ENCODE peak calls at places on chromosomes 1 and 21, in seven cellular contexts. One of them, this sample, is unnamed.

GRCh38 chr1:8349961-8350360 is 32.0 kb downstream of the SLC45A1 start:
- DNase-seq in A549: no peak
- DNase-seq in left ventricle myocardium inferior: peak; percentile 66
- DNase-seq in breast epithelium: no peak
- DNase-seq in colonic mucosa: no peak
- DNase-seq in osteoblast: peak; percentile 88
- DNase-seq in heart right ventricle: peak; percentile 59
- DNase-seq in this sample: no peak

GRCh38 chr1:34013958-34014737 is 150.3 kb downstream of the HMGB4 start:
- DNase-seq in left ventricle myocardium inferior: peak; percentile 31
- DNase-seq in breast epithelium: no peak
- DNase-seq in colonic mucosa: peak; percentile 22
- DNase-seq in A549: peak; percentile 4
- DNase-seq in osteoblast: no peak
- DNase-seq in heart right ventricle: peak; percentile 33
- DNase-seq in this sample: no peak

GRCh38 chr1:153119491-153119971 is 6.2 kb upstream of the SPRR2F start:
- DNase-seq in left ventricle myocardium inferior: no peak
- DNase-seq in breast epithelium: no peak
- DNase-seq in osteoblast: no peak
- DNase-seq in A549: no peak
- DNase-seq in heart right ventricle: no peak
- DNase-seq in colonic mucosa: no peak
- DNase-seq in this sample: no peak

GRCh38 chr1:220121791-220122530 is 28.0 kb downstream of the IARS2 start:
- DNase-seq in heart right ventricle: no peak
- DNase-seq in osteoblast: peak; percentile 47
- DNase-seq in left ventricle myocardium inferior: no peak
- DNase-seq in colonic mucosa: peak; percentile 48
- DNase-seq in breast epithelium: no peak
- DNase-seq in A549: peak; percentile 37
- DNase-seq in this sample: peak; percentile 96

GRCh38 chr1:111216751-111217150 is 10.8 kb upstream of the CHI3L2 start:
- DNase-seq in colonic mucosa: no peak
- DNase-seq in left ventricle myocardium inferior: no peak
- DNase-seq in A549: no peak
- DNase-seq in breast epithelium: no peak
- DNase-seq in osteoblast: no peak
- DNase-seq in heart right ventricle: no peak
- DNase-seq in this sample: no peak

GRCh38 chr21:21018841-21019240 is 20.6 kb downstream of the NCAM2 start:
- DNase-seq in breast epithelium: no peak
- DNase-seq in osteoblast: peak; percentile 0
- DNase-seq in A549: no peak
- DNase-seq in left ventricle myocardium inferior: no peak
- DNase-seq in heart right ventricle: no peak
- DNase-seq in colonic mucosa: no peak
- DNase-seq in this sample: no peak

GRCh38 chr1:64861611-64862010 is 104.7 kb downstream of the JAK1 start:
- DNase-seq in A549: peak; percentile 28
- DNase-seq in colonic mucosa: no peak
- DNase-seq in osteoblast: no peak
- DNase-seq in heart right ventricle: no peak
- DNase-seq in breast epithelium: no peak
- DNase-seq in left ventricle myocardium inferior: no peak
- DNase-seq in this sample: peak; percentile 25

GRCh38 chr1:37692834-37693175 is 489 bp downstream of the CDCA8 start:
- DNase-seq in A549: no peak
- DNase-seq in breast epithelium: no peak
- DNase-seq in heart right ventricle: no peak
- DNase-seq in left ventricle myocardium inferior: no peak
- DNase-seq in osteoblast: no peak
- DNase-seq in colonic mucosa: no peak
- DNase-seq in this sample: no peak

GRCh38 chr1:162536511-162536910 is 25.0 kb upstream of the UAP1 start:
- DNase-seq in left ventricle myocardium inferior: no peak
- DNase-seq in colonic mucosa: no peak
- DNase-seq in heart right ventricle: no peak
- DNase-seq in osteoblast: peak; percentile 82
- DNase-seq in A549: peak; percentile 4
- DNase-seq in breast epithelium: no peak
- DNase-seq in this sample: no peak

GRCh38 chr1:8813016-8813763 is 4.2 kb downstream of the RERE start:
- DNase-seq in breast epithelium: no peak
- DNase-seq in A549: no peak
- DNase-seq in left ventricle myocardium inferior: no peak
- DNase-seq in osteoblast: peak; percentile 62
- DNase-seq in heart right ventricle: no peak
- DNase-seq in colonic mucosa: no peak
- DNase-seq in this sample: no peak

GRCh38 chr1:98048234-98048633 is 127.4 kb upstream of the DPYD start:
- DNase-seq in heart right ventricle: peak; percentile 77
- DNase-seq in A549: peak; percentile 58
- DNase-seq in colonic mucosa: peak; percentile 69
- DNase-seq in osteoblast: peak; percentile 93
- DNase-seq in left ventricle myocardium inferior: peak; percentile 76
- DNase-seq in breast epithelium: peak; percentile 35
- DNase-seq in this sample: peak; percentile 66

GRCh38 chr1:172040466-172040865 is 199.2 kb downstream of the DNM3 start:
- DNase-seq in colonic mucosa: no peak
- DNase-seq in osteoblast: no peak
- DNase-seq in left ventricle myocardium inferior: no peak
- DNase-seq in breast epithelium: no peak
- DNase-seq in heart right ventricle: no peak
- DNase-seq in A549: peak; percentile 38
- DNase-seq in this sample: no peak

GRCh38 chr1:54462597-54463258 is 56.5 kb upstream of the SSBP3 start:
- DNase-seq in breast epithelium: no peak
- DNase-seq in osteoblast: no peak
- DNase-seq in heart right ventricle: no peak
- DNase-seq in A549: no peak
- DNase-seq in left ventricle myocardium inferior: no peak
- DNase-seq in colonic mucosa: no peak
- DNase-seq in this sample: no peak

GRCh38 chr1:121518726-121519041 is 333.9 kb downstream of the SRGAP2C start:
- DNase-seq in breast epithelium: no peak
- DNase-seq in colonic mucosa: no peak
- DNase-seq in left ventricle myocardium inferior: no peak
- DNase-seq in heart right ventricle: no peak
- DNase-seq in osteoblast: peak; percentile 42
- DNase-seq in A549: no peak
- DNase-seq in this sample: no peak
- H3K4me3 ChIP-seq in breast epithelium: peak overlapping the region; percentile 61
- H3K4me3 ChIP-seq in colonic mucosa: peak overlapping the region; percentile 31
- H3K4me3 ChIP-seq in left ventricle myocardium inferior: peak overlapping the region; percentile 56
- H3K4me3 ChIP-seq in heart right ventricle: peak overlapping the region; percentile 51
- H3K4me3 ChIP-seq in osteoblast: peak overlapping the region; percentile 63
- H3K4me3 ChIP-seq in A549: peak overlapping the region; percentile 83
- H3K4me3 ChIP-seq in this sample: peak overlapping the region; percentile 50

GRCh38 chr1:10672376-10673050 is 123.9 kb downstream of the CASZ1 start:
- DNase-seq in A549: no peak
- DNase-seq in breast epithelium: no peak
- DNase-seq in left ventricle myocardium inferior: no peak
- DNase-seq in osteoblast: no peak
- DNase-seq in heart right ventricle: no peak
- DNase-seq in colonic mucosa: no peak
- DNase-seq in this sample: no peak

GRCh38 chr1:10673305-10673704 is 123.1 kb downstream of the CASZ1 start:
- DNase-seq in breast epithelium: no peak
- DNase-seq in osteoblast: no peak
- DNase-seq in heart right ventricle: no peak
- DNase-seq in A549: no peak
- DNase-seq in colonic mucosa: no peak
- DNase-seq in left ventricle myocardium inferior: no peak
- DNase-seq in this sample: no peak

GRCh38 chr1:10671090-10671489 is 125.4 kb downstream of the CASZ1 start:
- DNase-seq in left ventricle myocardium inferior: no peak
- DNase-seq in colonic mucosa: no peak
- DNase-seq in heart right ventricle: no peak
- DNase-seq in A549: no peak
- DNase-seq in breast epithelium: no peak
- DNase-seq in osteoblast: no peak
- DNase-seq in this sample: no peak

GRCh38 chr1:10670190-10670589 is 126.3 kb downstream of the CASZ1 start:
- DNase-seq in left ventricle myocardium inferior: no peak
- DNase-seq in A549: no peak
- DNase-seq in colonic mucosa: no peak
- DNase-seq in heart right ventricle: no peak
- DNase-seq in osteoblast: no peak
- DNase-seq in breast epithelium: no peak
- DNase-seq in this sample: no peak

GRCh38 chr1:10671551-10672375 is 124.7 kb downstream of the CASZ1 start:
- DNase-seq in left ventricle myocardium inferior: no peak
- DNase-seq in A549: no peak
- DNase-seq in osteoblast: no peak
- DNase-seq in breast epithelium: no peak
- DNase-seq in colonic mucosa: no peak
- DNase-seq in heart right ventricle: no peak
- DNase-seq in this sample: no peak
- H3K4me1 ChIP-seq in left ventricle myocardium inferior: peaks cover 99% of the 10 kb centered on the region
- H3K4me1 ChIP-seq in A549: no peaks in the 10 kb centered on the region
- H3K4me1 ChIP-seq in osteoblast: no peaks in the 10 kb centered on the region
- H3K4me1 ChIP-seq in breast epithelium: peaks cover 5% of the 10 kb centered on the region
- H3K4me1 ChIP-seq in colonic mucosa: peaks cover 21% of the 10 kb centered on the region
- H3K4me1 ChIP-seq in heart right ventricle: peaks cover 16% of the 10 kb centered on the region
- H3K4me1 ChIP-seq in this sample: no peaks in the 10 kb centered on the region

GRCh38 chr1:93681549-93682412 is at the start of gene BCAR3:
- DNase-seq in osteoblast: peak; percentile 94
- DNase-seq in breast epithelium: peak; percentile 66
- DNase-seq in left ventricle myocardium inferior: peak; percentile 83
- DNase-seq in colonic mucosa: peak; percentile 71
- DNase-seq in heart right ventricle: peak; percentile 82
- DNase-seq in A549: peak; percentile 70
- DNase-seq in this sample: peak; percentile 64

GRCh38 chr1:93679546-93679945 is 2.1 kb downstream of the BCAR3 start:
- DNase-seq in left ventricle myocardium inferior: no peak
- DNase-seq in colonic mucosa: no peak
- DNase-seq in heart right ventricle: no peak
- DNase-seq in osteoblast: peak; percentile 60
- DNase-seq in A549: no peak
- DNase-seq in breast epithelium: no peak
- DNase-seq in this sample: no peak

GRCh38 chr1:93680121-93681094 is 1.2 kb downstream of the BCAR3 start:
- DNase-seq in osteoblast: peak; percentile 97
- DNase-seq in A549: peak; percentile 90
- DNase-seq in breast epithelium: peak; percentile 88
- DNase-seq in colonic mucosa: peak; percentile 91
- DNase-seq in left ventricle myocardium inferior: peak; percentile 86
- DNase-seq in heart right ventricle: peak; percentile 82
- DNase-seq in this sample: peak; percentile 88

GRCh38 chr1:93678966-93679480 is 2.6 kb downstream of the BCAR3 start:
- DNase-seq in A549: no peak
- DNase-seq in heart right ventricle: no peak
- DNase-seq in osteoblast: peak; percentile 79
- DNase-seq in left ventricle myocardium inferior: no peak
- DNase-seq in colonic mucosa: no peak
- DNase-seq in breast epithelium: no peak
- DNase-seq in this sample: no peak

GRCh38 chr1:93681095-93681548 is 515 bp downstream of the BCAR3 start:
- DNase-seq in A549: no peak
- DNase-seq in heart right ventricle: peak; percentile 44
- DNase-seq in osteoblast: peak; percentile 73
- DNase-seq in left ventricle myocardium inferior: no peak
- DNase-seq in breast epithelium: no peak
- DNase-seq in colonic mucosa: no peak
- DNase-seq in this sample: no peak
- H3K27ac ChIP-seq in A549: peak overlapping the region; percentile 100
- H3K27ac ChIP-seq in heart right ventricle: peak overlapping the region; percentile 96
- H3K27ac ChIP-seq in osteoblast: peak overlapping the region; percentile 37
- H3K27ac ChIP-seq in left ventricle myocardium inferior: peak overlapping the region; percentile 94
- H3K27ac ChIP-seq in breast epithelium: peak overlapping the region; percentile 96
- H3K27ac ChIP-seq in colonic mucosa: peak overlapping the region; percentile 60
- H3K27ac ChIP-seq in this sample: peak overlapping the region; percentile 43

DNA sequence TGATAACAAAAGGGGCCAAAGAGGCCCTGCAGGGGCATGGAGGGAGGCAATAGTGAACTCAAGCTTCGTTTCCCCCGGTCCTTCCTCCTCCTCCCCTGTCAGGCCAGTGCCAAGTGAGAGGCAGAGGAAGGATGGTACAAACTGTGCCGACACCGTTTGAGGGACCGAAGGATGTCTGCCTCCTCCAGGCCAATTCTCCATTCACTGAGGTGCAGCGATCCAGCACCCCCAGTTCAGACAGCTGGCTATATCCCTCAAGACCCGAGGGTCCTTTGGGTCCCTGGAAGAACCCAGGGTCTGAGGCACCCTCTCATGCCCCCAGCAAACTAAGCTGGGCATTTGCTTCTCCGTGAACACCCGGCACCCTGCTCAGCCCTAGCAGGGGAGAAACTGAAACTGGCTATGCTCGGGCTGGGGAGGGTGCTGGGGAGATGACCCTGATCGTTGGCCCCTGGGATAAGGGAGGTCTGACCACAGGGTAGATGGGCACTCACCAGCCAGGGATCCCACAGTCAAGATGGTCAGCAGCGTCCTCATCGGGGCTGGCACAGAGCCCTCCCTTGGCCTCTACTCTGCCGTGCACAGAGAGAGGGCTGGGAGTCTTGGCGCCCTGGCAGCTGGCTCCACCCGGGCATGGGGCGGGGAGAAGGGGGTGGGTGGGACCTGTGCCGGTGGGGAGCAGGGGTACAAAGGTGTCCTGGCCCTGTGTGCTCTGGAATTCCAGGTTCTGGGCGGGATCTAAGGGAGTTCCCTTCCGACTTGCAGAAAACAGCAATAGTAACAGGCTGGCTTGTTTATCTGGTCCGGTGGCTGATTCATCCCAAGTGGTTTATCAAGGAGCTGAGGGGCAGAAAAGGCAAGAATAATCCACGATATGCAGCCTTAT is at the start of gene IL22RA1:
- DNase-seq in colonic mucosa: peak; percentile 90
- DNase-seq in A549: peak; percentile 17
- DNase-seq in osteoblast: no peak
- DNase-seq in left ventricle myocardium inferior: peak; percentile 30
- DNase-seq in heart right ventricle: peak; percentile 45
- DNase-seq in breast epithelium: peak; percentile 25
- DNase-seq in this sample: peak; percentile 98
- H3K4me3 ChIP-seq in colonic mucosa: peak within 1 kb of the TSS; percentile 45
- H3K4me3 ChIP-seq in A549: peak within 1 kb of the TSS; percentile 66
- H3K4me3 ChIP-seq in osteoblast: peak within 1 kb of the TSS; percentile 80
- H3K4me3 ChIP-seq in left ventricle myocardium inferior: peak within 1 kb of the TSS; percentile 58
- H3K4me3 ChIP-seq in heart right ventricle: peak within 1 kb of the TSS; percentile 49
- H3K4me3 ChIP-seq in breast epithelium: peak within 1 kb of the TSS; percentile 59
- H3K4me3 ChIP-seq in this sample: peak within 1 kb of the TSS; percentile 67

DNA sequence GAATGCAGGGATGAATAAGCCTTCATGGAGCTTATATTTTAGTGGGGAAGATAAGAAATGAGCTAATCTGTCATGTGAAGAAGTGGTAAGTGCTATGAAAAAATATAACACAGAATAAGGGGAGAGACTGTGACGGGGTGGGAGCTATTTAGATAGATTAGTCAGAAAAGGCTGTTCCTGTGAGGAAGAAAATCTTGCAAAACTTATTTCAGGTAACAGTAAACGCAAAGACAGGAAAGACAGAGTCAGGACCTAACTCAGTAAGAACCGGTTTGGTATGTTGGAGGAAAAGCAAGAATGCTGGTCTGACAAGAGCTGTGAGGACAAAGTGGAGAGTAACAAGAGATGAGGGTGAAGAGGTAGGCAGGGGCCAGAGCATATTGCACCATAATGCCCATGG is 22.0 kb downstream of the GNAI3 start:
- DNase-seq in osteoblast: no peak
- DNase-seq in left ventricle myocardium inferior: no peak
- DNase-seq in heart right ventricle: no peak
- DNase-seq in colonic mucosa: no peak
- DNase-seq in breast epithelium: no peak
- DNase-seq in A549: no peak
- DNase-seq in this sample: no peak
- H3K4me1 ChIP-seq in osteoblast: peaks cover 9% of the 10 kb centered on the region
- H3K4me1 ChIP-seq in left ventricle myocardium inferior: peaks cover 88% of the 10 kb centered on the region
- H3K4me1 ChIP-seq in heart right ventricle: peaks cover 98% of the 10 kb centered on the region
- H3K4me1 ChIP-seq in colonic mucosa: peaks cover 16% of the 10 kb centered on the region
- H3K4me1 ChIP-seq in breast epithelium: no peaks in the 10 kb centered on the region
- H3K4me1 ChIP-seq in A549: peaks cover 26% of the 10 kb centered on the region
- H3K4me1 ChIP-seq in this sample: peaks cover 11% of the 10 kb centered on the region

GRCh38 chr1:32651461-32652073 is 559 bp downstream of the RBBP4 start:
- DNase-seq in colonic mucosa: no peak
- DNase-seq in left ventricle myocardium inferior: no peak
- DNase-seq in osteoblast: peak; percentile 83
- DNase-seq in breast epithelium: no peak
- DNase-seq in heart right ventricle: no peak
- DNase-seq in A549: no peak
- DNase-seq in this sample: no peak
- H3K27ac ChIP-seq in colonic mucosa: peak overlapping the region; percentile 98
- H3K27ac ChIP-seq in left ventricle myocardium inferior: peak overlapping the region; percentile 100
- H3K27ac ChIP-seq in osteoblast: peak overlapping the region; percentile 100
- H3K27ac ChIP-seq in breast epithelium: peak overlapping the region; percentile 98
- H3K27ac ChIP-seq in heart right ventricle: peak overlapping the region; percentile 99
- H3K27ac ChIP-seq in A549: peak overlapping the region; percentile 98
- H3K27ac ChIP-seq in this sample: peak overlapping the region; percentile 100